ENCODE peak calls at places on chromosomes 2 and 18, in four cellular contexts. M, B, Z and A are unnamed samples.

GRCh38 chr2:118003396-118003824 is 10.5 kb downstream of the CCDC93 start:
- DNase-seq in M (peak), B (no peak), Z (no peak), A (peak)

GRCh38 chr18:36580874-36581750 is 247.7 kb downstream of the TPGS2 start:
- DNase-seq in M (no peak), B (no peak), Z (no peak), A (no peak)

GRCh38 chr2:177753682-177754475 is 318.7 kb downstream of the PDE11A start:
- DNase-seq in M (peak), B (peak), Z (no peak), A (peak)

GRCh38 chr2:10437806-10438205 is 10.3 kb downstream of the ODC1 start:
- DNase-seq in M (no peak), B (no peak), Z (no peak), A (no peak)

GRCh38 chr2:172430027-172430426 is 2.6 kb downstream of the ITGA6 start:
- DNase-seq in M (no peak), B (no peak), Z (no peak), A (no peak)

GRCh38 chr2:172328103-172328835 is 99.1 kb upstream of the ITGA6 start:
- DNase-seq in M (no peak), B (no peak), Z (no peak), A (no peak)

GRCh38 chr2:160063266-160063665 is 851 bp upstream of the PLA2R1 start:
- DNase-seq in M (no peak), B (no peak), Z (no peak), A (no peak)

GRCh38 chr2:20196881-20197204 is 28.1 kb downstream of the SDC1 start:
- DNase-seq in M (no peak), B (no peak), Z (peak), A (no peak)

GRCh38 chr2:21429747-21430146 is 306.0 kb downstream of the TDRD15 start:
- DNase-seq in M (no peak), B (no peak), Z (no peak), A (no peak)

GRCh38 chr2:42733852-42734251 is 30.1 kb downstream of the OXER1 start:
- DNase-seq in M (no peak), B (no peak), Z (no peak), A (no peak)

GRCh38 chr2:11495844-11496271 is 29.9 kb upstream of the E2F6 start:
- DNase-seq in M (no peak), B (no peak), Z (no peak), A (no peak)

GRCh38 chr18:48573632-48574293 is 34.9 kb downstream of the CTIF start:
- DNase-seq in M (no peak), B (no peak), Z (no peak), A (no peak)

GRCh38 chr18:48541026-48541746 is 2.4 kb downstream of the CTIF start:
- DNase-seq in M (no peak), B (no peak), Z (peak), A (peak)

GRCh38 chr2:69915050-69915945 is at the start of gene MXD1:
- DNase-seq in M (peak), B (no peak), Z (no peak), A (peak)

GRCh38 chr2:144170172-144170571 is 349.7 kb downstream of the ZEB2 start:
- DNase-seq in M (no peak), B (no peak), Z (no peak), A (no peak)

GRCh38 chr2:168757223-168757622 is 45.2 kb upstream of the NOSTRIN start:
- DNase-seq in M (no peak), B (no peak), Z (no peak), A (no peak)

GRCh38 chr2:10225291-10226031 is 77.2 kb upstream of the HPCAL1 start:
- DNase-seq in M (no peak), B (no peak), Z (peak), A (no peak)

GRCh38 chr18:4455113-4455811 is at the start of gene DLGAP1:
- DNase-seq in M (no peak), B (no peak), Z (peak), A (peak)

GRCh38 chr2:189799531-189799930 is 15.3 kb downstream of the PMS1 start:
- DNase-seq in M (no peak), B (no peak), Z (no peak), A (no peak)

GRCh38 chr18:10094154-10094553 is 180.3 kb downstream of the VAPA start:
- DNase-seq in M (no peak), B (no peak), Z (no peak), A (no peak)

GRCh38 chr18:12990662-12990976 is 543 bp upstream of the CEP192 start:
- DNase-seq in M (no peak), B (no peak), Z (no peak), A (no peak)

GRCh38 chr2:11746376-11746806 is at the start of gene LPIN1:
- DNase-seq in M (peak), B (peak), Z (peak), A (peak)

GRCh38 chr18:8889479-8889878 is 184.1 kb downstream of the MTCL1 start:
- DNase-seq in M (no peak), B (no peak), Z (no peak), A (no peak)

GRCh38 chr18:31546476-31546875 is 45.2 kb upstream of the TTR start:
- DNase-seq in M (no peak), B (no peak), Z (no peak), A (no peak)

GRCh38 chr2:71458413-71459083 is 5.2 kb downstream of the DYSF start:
- DNase-seq in M (no peak), B (no peak), Z (no peak), A (no peak)

GRCh38 chr2:36734304-36734703 is 37.8 kb downstream of the VIT start:
- DNase-seq in M (no peak), B (no peak), Z (no peak), A (no peak)

GRCh38 chr2:216498418-216499413 is at the start of gene RPL37A:
- DNase-seq in M (peak), B (peak), Z (peak), A (peak)

GRCh38 chr2:128425216-128425615 is 106.5 kb upstream of the HS6ST1 start:
- DNase-seq in M (no peak), B (no peak), Z (no peak), A (peak)

GRCh38 chr18:32470136-32470712 is 458 bp downstream of the GAREM1 start:
- DNase-seq in M (no peak), B (no peak), Z (peak), A (peak)

GRCh38 chr2:78486565-78486964 is 538.9 kb upstream of the REG3G start:
- DNase-seq in M (no peak), B (no peak), Z (no peak), A (no peak)
- H3K27ac ChIP-seq in M (no peak), B (no peak), Z (no peak), A (no peak)

GRCh38 chr2:38443021-38443541 is 66.0 kb upstream of the ATL2 start:
- DNase-seq in M (no peak), B (no peak), Z (no peak), A (no peak)

GRCh38 chr2:38446972-38447561 is 70.0 kb upstream of the ATL2 start:
- DNase-seq in M (no peak), B (no peak), Z (no peak), A (no peak)

GRCh38 chr2:38441346-38441745 is 64.3 kb upstream of the ATL2 start:
- DNase-seq in M (no peak), B (no peak), Z (no peak), A (no peak)

GRCh38 chr2:38446418-38446817 is 69.3 kb upstream of the ATL2 start:
- DNase-seq in M (no peak), B (no peak), Z (no peak), A (no peak)

GRCh38 chr2:38444247-38444646 is 67.2 kb upstream of the ATL2 start:
- DNase-seq in M (no peak), B (no peak), Z (no peak), A (no peak)
- H3K27ac ChIP-seq in M (no peak), B (peak), Z (no peak), A (no peak)

DNA sequence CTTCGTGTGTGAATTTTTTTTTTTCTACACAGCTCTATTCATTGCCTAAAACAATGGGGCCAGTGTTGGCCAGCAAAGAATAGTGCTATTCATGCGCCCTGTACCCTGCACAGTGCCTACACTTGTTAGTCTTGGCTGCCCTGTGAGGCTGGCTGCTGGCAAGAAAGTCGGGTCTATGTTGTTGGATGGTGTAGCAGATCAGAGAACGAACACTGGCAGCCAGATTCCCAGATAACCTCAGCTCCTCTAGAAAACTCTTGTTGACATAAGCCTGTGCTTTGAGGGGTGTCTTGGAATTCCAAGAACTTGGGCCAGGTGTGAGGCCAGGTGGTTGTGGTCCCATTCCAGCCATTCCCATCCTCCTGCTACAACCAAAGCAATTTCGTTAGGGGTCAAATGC is 455.7 kb upstream of the TCF4 start:
- DNase-seq in M (no peak), B (no peak), Z (no peak), A (no peak)
- H3K27ac ChIP-seq in M (no peak), B (no peak), Z (no peak), A (no peak)

DNA sequence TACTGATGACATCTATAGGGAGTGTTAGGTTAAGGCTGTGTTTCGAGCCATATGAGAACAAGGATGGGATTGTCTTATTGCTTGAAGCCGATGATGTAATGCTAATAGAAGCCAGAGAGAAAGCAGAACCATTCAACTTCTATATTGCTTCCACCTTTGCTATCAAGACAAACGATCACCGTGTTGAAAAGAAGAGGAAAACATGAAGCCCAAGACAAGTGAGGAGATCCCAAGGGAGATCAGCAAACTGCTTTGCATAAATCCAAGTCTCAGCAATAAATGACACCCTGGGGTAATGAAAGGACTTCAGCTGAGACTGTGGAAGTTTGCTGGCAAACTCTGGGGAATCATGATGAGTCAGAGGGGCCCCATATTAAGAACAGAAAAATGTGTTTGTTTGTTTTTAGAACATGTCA is 206.2 kb downstream of the NCKAP5 start:
- DNase-seq in M (no peak), B (no peak), Z (no peak), A (no peak)
- H3K27ac ChIP-seq in M (no peak), B (no peak), Z (no peak), A (no peak)

DNA sequence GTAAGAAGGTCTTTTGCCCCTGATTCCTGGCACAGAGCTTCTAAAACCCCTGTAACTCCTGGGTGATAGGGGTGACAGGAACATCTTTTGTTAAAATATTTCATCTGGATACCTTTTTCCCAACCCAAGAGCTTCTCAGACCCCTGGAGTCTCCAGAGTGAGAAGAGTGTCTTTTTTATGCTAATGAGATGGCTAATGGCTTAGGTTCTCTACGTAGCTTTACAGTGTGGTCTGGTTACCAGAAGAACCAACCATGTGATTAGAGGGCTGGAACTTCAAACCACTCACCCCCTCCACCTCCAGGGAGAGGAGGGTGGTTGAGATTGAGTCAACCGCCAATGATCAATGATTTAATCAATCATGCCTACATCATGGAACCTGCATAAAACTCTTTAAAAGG is 16.2 kb upstream of the DCC start:
- DNase-seq in M (no peak), B (no peak), Z (no peak), A (no peak)
- H3K27ac ChIP-seq in M (no peak), B (no peak), Z (no peak), A (no peak)

DNA sequence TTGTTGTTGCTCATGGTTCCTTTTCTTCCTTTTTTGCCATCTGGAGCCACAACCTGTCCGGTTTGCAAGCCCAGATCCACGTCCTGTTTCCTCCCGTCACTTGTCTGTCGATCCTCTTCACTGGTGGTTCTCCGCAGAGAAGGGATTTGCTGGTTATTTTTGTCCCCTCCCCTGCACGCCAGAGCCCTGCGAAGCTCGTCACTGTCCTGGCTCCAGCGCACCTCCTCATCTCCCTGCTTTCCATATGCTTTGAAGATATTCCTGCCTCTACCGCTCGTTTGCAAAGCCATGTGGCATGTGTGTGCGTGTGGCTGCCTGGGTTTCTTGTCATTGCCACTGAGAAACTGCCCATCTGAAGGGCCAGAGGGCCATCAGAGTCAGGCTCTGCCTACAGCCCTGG is 461.4 kb downstream of the RNF144A start:
- DNase-seq in M (no peak), B (no peak), Z (no peak), A (no peak)
- H3K27ac ChIP-seq in M (no peak), B (no peak), Z (no peak), A (no peak)

GRCh38 chr18:63154350-63155152 is 165.0 kb downstream of the BCL2 start:
- DNase-seq in M (peak), B (no peak), Z (no peak), A (no peak)

GRCh38 chr18:63152096-63152495 is 167.5 kb downstream of the BCL2 start:
- DNase-seq in M (no peak), B (no peak), Z (no peak), A (no peak)

GRCh38 chr18:63150326-63150725 is 169.2 kb downstream of the BCL2 start:
- DNase-seq in M (no peak), B (no peak), Z (no peak), A (no peak)

GRCh38 chr18:63150942-63151421 is 168.6 kb downstream of the BCL2 start:
- DNase-seq in M (peak), B (no peak), Z (no peak), A (no peak)

DNA sequence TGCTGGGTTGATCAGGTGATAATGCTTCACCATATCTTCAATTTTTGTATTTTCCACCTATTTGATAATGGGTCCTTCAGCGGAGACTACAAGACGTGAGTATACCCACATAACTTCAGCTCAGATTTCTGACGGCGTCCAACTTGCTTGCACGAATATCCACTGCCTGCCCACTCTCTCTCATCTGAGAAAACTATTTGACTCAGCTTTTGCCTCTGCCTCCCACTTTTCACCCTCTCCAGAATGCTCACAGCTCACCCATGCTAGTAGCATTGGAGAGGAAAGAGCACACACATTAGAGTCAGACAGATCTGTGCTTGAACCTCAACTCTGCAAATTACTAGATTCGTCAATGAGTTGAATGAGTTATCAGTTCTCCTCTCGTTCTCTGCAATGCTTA is 166.8 kb downstream of the BCL2 start:
- DNase-seq in M (peak), B (no peak), Z (no peak), A (no peak)
- H3K27ac ChIP-seq in M (peak), B (no peak), Z (no peak), A (no peak)

GRCh38 chr2:45441571-45441970 is 169.5 kb downstream of the SRBD1 start:
- DNase-seq in M (peak), B (no peak), Z (no peak), A (no peak)
- H3K27ac ChIP-seq in M (no peak), B (no peak), Z (no peak), A (no peak)

DNA sequence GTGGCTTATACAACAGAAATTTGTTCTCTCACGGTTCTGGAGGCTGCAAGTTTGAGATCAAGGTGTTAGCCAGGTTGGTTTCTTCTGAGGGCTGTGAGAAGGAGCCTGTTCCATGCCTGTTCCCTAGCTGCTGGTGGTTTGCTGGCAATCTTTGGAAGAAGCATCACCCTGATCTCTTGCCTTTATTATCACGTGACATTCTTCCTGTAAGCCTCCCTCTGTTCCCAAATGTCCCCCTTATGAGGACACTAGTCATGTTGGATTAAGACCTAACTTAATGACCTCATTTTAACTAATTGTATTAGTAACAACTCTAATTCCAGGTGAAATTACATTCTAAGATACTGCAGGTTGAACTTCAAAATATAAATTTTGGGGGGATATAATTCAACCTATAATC is 135.2 kb downstream of the DPP10 start:
- DNase-seq in M (no peak), B (no peak), Z (no peak), A (no peak)
- H3K27ac ChIP-seq in M (no peak), B (no peak), Z (no peak), A (no peak)

GRCh38 chr2:63820969-63821368 is 20.7 kb upstream of the UGP2 start:
- DNase-seq in M (no peak), B (no peak), Z (no peak), A (no peak)
- H3K27ac ChIP-seq in M (no peak), B (no peak), Z (no peak), A (no peak)